ENCODE peak calls at places on chromosomes 1 and 21, in four cellular contexts. One of them, this sample, is unnamed. For H3K36me3, the result is how much of the 10 kb centered on the place peaks cover.

GRCh38 chr1:70134148-70134547 is 71.2 kb downstream of the LRRC40 start:
- DNase-seq in HCT116: no peak
- DNase-seq in HepG2: no peak
- DNase-seq in endothelial cell of umbilical vein: no peak
- DNase-seq in this sample: no peak

GRCh38 chr1:15326691-15327530 is 79.9 kb downstream of the FHAD1 start:
- DNase-seq in HepG2: no peak
- DNase-seq in endothelial cell of umbilical vein: no peak
- DNase-seq in HCT116: no peak
- DNase-seq in this sample: no peak

GRCh38 chr1:210477328-210477924 is 148.7 kb downstream of the HHAT start:
- DNase-seq in endothelial cell of umbilical vein: no peak
- DNase-seq in HCT116: peak
- DNase-seq in HepG2: no peak
- DNase-seq in this sample: no peak

GRCh38 chr1:26349196-26349885 is 4.6 kb downstream of the CRYBG2 start:
- DNase-seq in HCT116: no peak
- DNase-seq in endothelial cell of umbilical vein: no peak
- DNase-seq in HepG2: no peak
- DNase-seq in this sample: no peak

GRCh38 chr1:180151508-180151907 is 3.2 kb upstream of the QSOX1 start:
- DNase-seq in HCT116: no peak
- DNase-seq in HepG2: no peak
- DNase-seq in endothelial cell of umbilical vein: peak
- DNase-seq in this sample: peak

GRCh38 chr1:188244681-188245080 is 1415.9 kb downstream of the PLA2G4A start:
- DNase-seq in endothelial cell of umbilical vein: no peak
- DNase-seq in HepG2: no peak
- DNase-seq in HCT116: no peak
- DNase-seq in this sample: peak

GRCh38 chr1:116496380-116496779 is 74.4 kb downstream of the CD58 start:
- DNase-seq in endothelial cell of umbilical vein: no peak
- DNase-seq in HCT116: no peak
- DNase-seq in HepG2: peak
- DNase-seq in this sample: no peak

GRCh38 chr1:110235839-110236682 is 25.9 kb downstream of the KCNC4 start:
- DNase-seq in HepG2: no peak
- DNase-seq in HCT116: peak
- DNase-seq in endothelial cell of umbilical vein: peak
- DNase-seq in this sample: no peak

GRCh38 chr1:121586369-121587229 is 401.8 kb downstream of the SRGAP2C start:
- DNase-seq in HCT116: no peak
- DNase-seq in endothelial cell of umbilical vein: no peak
- DNase-seq in HepG2: peak
- DNase-seq in this sample: no peak

GRCh38 chr1:171643156-171643555 is 9.3 kb downstream of the MYOC start:
- DNase-seq in HCT116: no peak
- DNase-seq in HepG2: no peak
- DNase-seq in endothelial cell of umbilical vein: no peak
- DNase-seq in this sample: no peak

GRCh38 chr21:41767606-41768370 is 936 bp upstream of the RIPK4 start:
- DNase-seq in endothelial cell of umbilical vein: no peak
- DNase-seq in HepG2: no peak
- DNase-seq in HCT116: no peak
- DNase-seq in this sample: peak

GRCh38 chr1:205318231-205318991 is 3.1 kb downstream of the NUAK2 start:
- DNase-seq in HepG2: peak
- DNase-seq in HCT116: no peak
- DNase-seq in endothelial cell of umbilical vein: no peak
- DNase-seq in this sample: no peak

GRCh38 chr21:28235169-28235892 is 757.3 kb downstream of the LTN1 start:
- DNase-seq in endothelial cell of umbilical vein: peak
- DNase-seq in HepG2: no peak
- DNase-seq in HCT116: no peak
- DNase-seq in this sample: no peak

GRCh38 chr1:154998818-154999650 is 3.6 kb upstream of the ZBTB7B start:
- DNase-seq in HCT116: peak
- DNase-seq in HepG2: no peak
- DNase-seq in endothelial cell of umbilical vein: peak
- DNase-seq in this sample: peak

GRCh38 chr1:206680279-206680678 is 4.4 kb upstream of the MAPKAPK2 start:
- DNase-seq in HepG2: no peak
- DNase-seq in endothelial cell of umbilical vein: no peak
- DNase-seq in HCT116: no peak
- DNase-seq in this sample: no peak

GRCh38 chr21:28822882-28823335 is 169.8 kb downstream of the LTN1 start:
- DNase-seq in HCT116: no peak
- DNase-seq in HepG2: peak
- DNase-seq in endothelial cell of umbilical vein: peak
- DNase-seq in this sample: no peak

GRCh38 chr1:115088871-115089442 is 346 bp downstream of the TSPAN2 start:
- DNase-seq in HepG2: no peak
- DNase-seq in HCT116: no peak
- DNase-seq in endothelial cell of umbilical vein: no peak
- DNase-seq in this sample: no peak

GRCh38 chr1:14538335-14538734 is 60.1 kb upstream of the KAZN start:
- DNase-seq in HepG2: no peak
- DNase-seq in HCT116: no peak
- DNase-seq in endothelial cell of umbilical vein: no peak
- DNase-seq in this sample: no peak

GRCh38 chr1:109923131-109923945 is 12.7 kb downstream of the CSF1 start:
- DNase-seq in endothelial cell of umbilical vein: no peak
- DNase-seq in HepG2: no peak
- DNase-seq in HCT116: no peak
- DNase-seq in this sample: no peak

GRCh38 chr1:42172394-42173133 is 8.0 kb upstream of the GUCA2A start:
- DNase-seq in HCT116: no peak
- DNase-seq in endothelial cell of umbilical vein: peak
- DNase-seq in HepG2: peak
- DNase-seq in this sample: no peak

GRCh38 chr1:110465038-110465813 is 14.3 kb downstream of the PROK1 start:
- DNase-seq in HepG2: no peak
- DNase-seq in endothelial cell of umbilical vein: no peak
- DNase-seq in HCT116: no peak
- DNase-seq in this sample: no peak

GRCh38 chr21:33434770-33435360 is 31.7 kb downstream of the IFNGR2 start:
- DNase-seq in HepG2: no peak
- DNase-seq in endothelial cell of umbilical vein: peak
- DNase-seq in HCT116: no peak
- DNase-seq in this sample: no peak

GRCh38 chr1:154831470-154831869 is 38.6 kb downstream of the KCNN3 start:
- DNase-seq in HCT116: no peak
- DNase-seq in HepG2: no peak
- DNase-seq in endothelial cell of umbilical vein: peak
- DNase-seq in this sample: no peak

GRCh38 chr1:44292641-44293040 is 62.4 kb downstream of the ERI3 start:
- DNase-seq in HCT116: no peak
- DNase-seq in HepG2: no peak
- DNase-seq in endothelial cell of umbilical vein: no peak
- DNase-seq in this sample: no peak

GRCh38 chr1:206419783-206420182 is 50.5 kb upstream of the IKBKE start:
- DNase-seq in HepG2: no peak
- DNase-seq in HCT116: no peak
- DNase-seq in endothelial cell of umbilical vein: no peak
- DNase-seq in this sample: no peak

GRCh38 chr1:117662667-117663066 is 56.8 kb downstream of the TENT5C start:
- DNase-seq in endothelial cell of umbilical vein: no peak
- DNase-seq in HCT116: no peak
- DNase-seq in HepG2: no peak
- DNase-seq in this sample: peak

GRCh38 chr1:214791961-214792360 is 189.0 kb downstream of the CENPF start:
- DNase-seq in HCT116: no peak
- DNase-seq in HepG2: no peak
- DNase-seq in endothelial cell of umbilical vein: no peak
- DNase-seq in this sample: no peak

GRCh38 chr1:235648954-235649721 is 446 bp downstream of the GNG4 start:
- DNase-seq in HCT116: no peak
- DNase-seq in endothelial cell of umbilical vein: peak
- DNase-seq in HepG2: peak
- DNase-seq in this sample: no peak

GRCh38 chr1:52296345-52296744 is 69.7 kb downstream of the CC2D1B start:
- DNase-seq in HepG2: peak
- DNase-seq in endothelial cell of umbilical vein: peak
- DNase-seq in HCT116: peak
- DNase-seq in this sample: peak

GRCh38 chr1:8443558-8444194 is 125.8 kb downstream of the SLC45A1 start:
- DNase-seq in HCT116: no peak
- DNase-seq in endothelial cell of umbilical vein: peak
- DNase-seq in HepG2: no peak
- DNase-seq in this sample: no peak

GRCh38 chr1:59020151-59020997 is 236.5 kb upstream of the JUN start:
- DNase-seq in HepG2: no peak
- DNase-seq in HCT116: no peak
- DNase-seq in endothelial cell of umbilical vein: peak
- DNase-seq in this sample: no peak

GRCh38 chr1:165173818-165174217 is 182.7 kb downstream of the LMX1A start:
- DNase-seq in HepG2: no peak
- DNase-seq in endothelial cell of umbilical vein: no peak
- DNase-seq in HCT116: no peak
- DNase-seq in this sample: no peak
- TF ChIP-seq POLR2AphosphoS5 in HepG2: no peak
- TF ChIP-seq POLR2AphosphoS5 in endothelial cell of umbilical vein: no peak
- TF ChIP-seq POLR2AphosphoS5 in HCT116: no peak
- TF ChIP-seq POLR2AphosphoS5 in this sample: no peak

DNA sequence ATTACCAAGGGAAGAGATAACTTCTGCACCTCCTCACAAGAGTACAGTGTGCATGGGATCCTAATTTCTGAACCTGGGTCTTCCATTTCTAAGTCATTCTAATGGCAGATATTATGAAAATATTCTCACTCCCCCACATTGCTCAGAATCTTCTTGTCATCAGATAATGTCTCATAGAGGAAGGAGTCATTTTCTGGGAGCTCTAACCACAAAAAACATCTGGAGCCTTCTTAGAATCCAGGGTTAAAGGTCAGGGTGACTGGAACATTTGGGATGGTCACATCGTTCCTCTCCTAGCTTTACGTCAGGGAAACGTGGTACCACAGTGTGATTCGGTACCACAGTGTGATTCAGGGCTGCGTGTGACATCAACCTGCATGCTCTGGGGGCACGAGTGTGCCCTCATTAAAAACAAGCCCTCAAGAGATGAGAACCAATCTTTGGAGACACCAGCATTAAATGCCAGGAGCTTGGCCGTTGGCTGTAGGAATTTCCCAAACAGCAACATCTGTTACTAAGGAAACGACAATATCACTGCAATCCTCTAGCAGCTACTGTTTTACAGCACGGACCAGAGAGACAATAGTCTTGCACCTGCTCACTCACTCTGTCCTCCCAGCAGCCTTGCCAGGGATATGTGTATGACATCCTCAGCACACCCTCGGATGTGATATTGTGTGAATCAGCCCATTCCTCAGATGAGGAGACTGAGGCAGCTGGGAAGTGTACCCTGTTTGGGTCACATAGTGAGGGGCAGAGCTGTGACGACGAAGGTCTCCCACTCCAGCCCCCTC is 179.1 kb downstream of the PSMG1 start:
- DNase-seq in endothelial cell of umbilical vein: peak
- DNase-seq in HepG2: no peak
- DNase-seq in HCT116: no peak
- DNase-seq in this sample: no peak
- H3K9ac ChIP-seq in endothelial cell of umbilical vein: no peak
- H3K9ac ChIP-seq in HepG2: no peak
- H3K9ac ChIP-seq in HCT116: no peak
- H3K9ac ChIP-seq in this sample: no peak

GRCh38 chr1:246703581-246703980 is 20.6 kb upstream of the SCCPDH start:
- DNase-seq in endothelial cell of umbilical vein: no peak
- DNase-seq in HepG2: no peak
- DNase-seq in HCT116: no peak
- DNase-seq in this sample: peak
- H3K36me3 ChIP-seq in endothelial cell of umbilical vein: under half
- H3K36me3 ChIP-seq in HepG2: under half
- H3K36me3 ChIP-seq in HCT116: under half
- H3K36me3 ChIP-seq in this sample: under half

DNA sequence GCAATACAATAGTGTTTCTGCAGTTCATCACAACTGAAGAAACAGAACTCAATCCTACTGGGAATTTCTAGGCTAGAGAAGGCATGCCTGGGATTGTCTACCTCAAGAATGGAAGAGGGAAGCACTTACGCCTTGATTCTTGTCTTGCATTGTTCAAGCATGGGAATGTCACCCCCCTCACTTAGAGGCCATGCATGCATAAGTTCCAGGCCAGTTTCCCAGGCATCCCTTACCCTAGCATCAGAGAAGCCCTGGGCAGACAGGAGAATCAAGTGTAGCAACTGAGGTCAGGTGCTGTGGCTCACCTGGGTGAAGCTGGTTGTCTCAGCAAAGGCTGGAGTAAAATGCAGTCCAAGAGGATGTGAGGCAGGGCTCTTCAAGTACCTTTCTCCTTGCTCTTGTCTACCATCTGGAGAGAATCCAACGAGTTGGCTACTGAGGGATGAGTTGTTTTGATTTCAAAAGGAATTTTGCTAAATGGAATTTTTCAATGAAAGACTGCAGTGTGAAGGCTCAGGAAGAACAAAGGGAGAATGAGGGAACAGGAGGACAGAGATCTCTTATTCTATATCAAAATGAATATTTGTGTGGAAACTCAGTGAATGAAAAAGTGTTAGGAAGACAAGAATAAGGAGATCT is 174.3 kb downstream of the NEK7 start:
- DNase-seq in endothelial cell of umbilical vein: no peak
- DNase-seq in HepG2: no peak
- DNase-seq in HCT116: no peak
- DNase-seq in this sample: no peak
- TF ChIP-seq POLR2AphosphoS5 in endothelial cell of umbilical vein: no peak
- TF ChIP-seq POLR2AphosphoS5 in HepG2: no peak
- TF ChIP-seq POLR2AphosphoS5 in HCT116: no peak
- TF ChIP-seq POLR2AphosphoS5 in this sample: no peak

DNA sequence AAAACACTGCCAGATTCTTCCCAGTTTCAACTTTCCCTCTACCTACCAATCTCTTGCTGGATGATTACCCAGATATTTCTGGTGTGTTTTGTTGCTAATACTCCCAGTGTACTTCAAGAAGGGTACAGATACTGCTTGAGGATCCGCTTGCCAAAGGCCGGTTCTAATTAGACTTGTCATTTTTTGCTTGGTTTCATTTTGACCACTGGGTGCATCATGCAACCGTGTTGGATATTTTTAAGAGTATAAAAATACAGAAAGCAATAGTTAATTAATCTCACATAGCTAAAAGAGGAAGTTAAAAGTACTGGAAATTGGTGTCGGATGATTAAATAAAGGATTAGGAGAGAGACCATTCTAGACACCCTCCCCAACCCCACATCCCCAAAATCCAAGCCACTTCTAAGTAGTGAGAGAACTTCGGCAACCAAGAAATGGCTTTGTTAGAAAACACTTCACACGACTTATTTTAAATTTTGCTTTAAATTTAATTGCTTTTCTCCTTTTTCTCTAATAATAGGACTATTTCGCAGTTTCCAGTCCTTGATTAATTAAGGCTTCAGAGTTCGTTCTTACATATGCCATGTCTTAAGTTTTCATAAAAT is 2.5 kb upstream of the CDKN2C start:
- DNase-seq in endothelial cell of umbilical vein: peak
- DNase-seq in HepG2: no peak
- DNase-seq in HCT116: no peak
- DNase-seq in this sample: no peak
- H3K9ac ChIP-seq in endothelial cell of umbilical vein: peak
- H3K9ac ChIP-seq in HepG2: peak
- H3K9ac ChIP-seq in HCT116: peak
- H3K9ac ChIP-seq in this sample: peak

GRCh38 chr1:233140519-233140918 is 155.0 kb downstream of the PCNX2 start:
- DNase-seq in HCT116: no peak
- DNase-seq in HepG2: no peak
- DNase-seq in endothelial cell of umbilical vein: peak
- DNase-seq in this sample: no peak
- H3K36me3 ChIP-seq in HCT116: under half
- H3K36me3 ChIP-seq in HepG2: under half
- H3K36me3 ChIP-seq in endothelial cell of umbilical vein: under half
- H3K36me3 ChIP-seq in this sample: under half

GRCh38 chr21:16269497-16269896 is 539.7 kb downstream of the USP25 start:
- DNase-seq in endothelial cell of umbilical vein: no peak
- DNase-seq in HepG2: no peak
- DNase-seq in HCT116: no peak
- DNase-seq in this sample: no peak
- TF ChIP-seq POLR2AphosphoS5 in endothelial cell of umbilical vein: no peak
- TF ChIP-seq POLR2AphosphoS5 in HepG2: no peak
- TF ChIP-seq POLR2AphosphoS5 in HCT116: no peak
- TF ChIP-seq POLR2AphosphoS5 in this sample: no peak

This sample was measured in SK-N-MC.